ENCODE peak calls at places on chromosome 15, in five cellular contexts. B is DND-41, H is psoas muscle, R is MM.1S, U is lung. M is an unnamed sample. For H3K4me1, the result is how much of the 10 kb centered on the place peaks cover.

GRCh38 chr15:72536506-72536905 is 62.4 kb downstream of the ARIH1 start:
- DNase-seq in H (no peak), B (peak), R (no peak), U (no peak), M (no peak)

GRCh38 chr15:58987036-58987435 is 427 bp upstream of the RNF111 start:
- DNase-seq in B (no peak), R (peak), H (no peak), U (no peak), M (no peak)

GRCh38 chr15:32716960-32717289 is 879 bp upstream of the GREM1 start:
- DNase-seq in R (no peak), B (no peak), H (no peak), U (no peak), M (no peak)

GRCh38 chr15:72344602-72345001 is 24.6 kb upstream of the CELF6 start:
- DNase-seq in U (no peak), R (no peak), H (no peak), B (no peak), M (no peak)

GRCh38 chr15:87267798-87268197 is 988.7 kb downstream of the NTRK3 start:
- DNase-seq in U (no peak), R (no peak), H (no peak), B (no peak), M (no peak)

GRCh38 chr15:63896336-63897115 is 62.8 kb upstream of the HERC1 start:
- DNase-seq in B (no peak), H (peak), R (peak), U (peak), M (no peak)

GRCh38 chr15:22973286-22973685 is 6.9 kb downstream of the CYFIP1 start:
- DNase-seq in B (no peak), R (peak), H (no peak), U (no peak), M (no peak)

GRCh38 chr15:68783226-68784054 is 37.3 kb downstream of the ANP32A start:
- DNase-seq in U (no peak), B (peak), R (peak), H (peak), M (peak)

GRCh38 chr15:92807971-92808571 is 92.1 kb upstream of the CHD2 start:
- DNase-seq in U (no peak), H (no peak), B (peak), R (no peak), M (no peak)

GRCh38 chr15:43867096-43867495 is 40.3 kb downstream of the WDR76 start:
- DNase-seq in B (no peak), R (no peak), H (no peak), U (no peak), M (no peak)

GRCh38 chr15:55742927-55743614 is at the start of gene PRTG:
- DNase-seq in U (peak), R (no peak), H (peak), B (no peak), M (no peak)

GRCh38 chr15:43775411-43775965 is 1.3 kb downstream of the ELL3 start:
- DNase-seq in H (peak), B (no peak), R (no peak), U (peak), M (no peak)

GRCh38 chr15:72358532-72359180 is 17.2 kb downstream of the HEXA start:
- DNase-seq in B (no peak), R (no peak), U (peak), H (peak), M (no peak)

GRCh38 chr15:53982281-53982680 is 4.0 kb downstream of the UNC13C start:
- DNase-seq in B (no peak), R (no peak), H (no peak), U (no peak), M (no peak)

GRCh38 chr15:92520914-92521623 is 127.4 kb downstream of the ST8SIA2 start:
- DNase-seq in U (no peak), R (no peak), H (no peak), B (no peak), M (no peak)

GRCh38 chr15:58369261-58369699 is 62.5 kb upstream of the LIPC start:
- DNase-seq in R (no peak), U (no peak), H (no peak), B (peak), M (no peak)

DNA sequence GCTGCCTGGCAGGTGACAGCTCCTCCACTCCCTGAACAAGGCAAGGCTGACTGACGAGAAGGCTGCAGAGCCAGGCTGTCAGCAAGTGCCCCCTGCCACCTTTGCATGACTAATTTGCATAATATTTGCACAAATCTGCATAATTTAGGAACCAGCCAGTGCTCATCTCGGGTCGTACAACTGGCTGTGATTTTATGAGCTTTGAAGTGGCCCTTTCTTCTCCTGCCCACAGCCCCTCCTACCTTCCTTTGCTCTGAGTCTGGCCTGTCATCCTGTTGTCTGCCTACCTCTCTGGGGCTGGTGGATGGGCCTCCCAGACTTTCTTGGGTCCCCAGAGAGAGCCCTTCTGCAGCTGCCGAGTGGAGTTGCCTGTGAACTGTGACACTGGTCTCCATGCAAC is 58.9 kb downstream of the LINGO1 start:
- DNase-seq in U (no peak), H (no peak), R (no peak), B (no peak), M (no peak)
- H3K4me3 ChIP-seq in U (no peak), H (no peak), R (no peak), B (no peak), M (no peak)

GRCh38 chr15:76401285-76401684 is 64.7 kb downstream of the ISL2 start:
- DNase-seq in U (no peak), R (no peak), B (no peak), H (no peak), M (no peak)
- H3K4me1 ChIP-seq in U (under half), R (under half), B (under half), H (under half), M (under half)

GRCh38 chr15:42750306-42750705 is 13.4 kb upstream of the CDAN1 start:
- DNase-seq in U (no peak), B (no peak), R (no peak), H (no peak), M (no peak)
- H3K4me3 ChIP-seq in U (no peak), B (no peak), R (no peak), H (no peak), M (no peak)

GRCh38 chr15:25862087-25862468 is 1.0 kb downstream of the ATP10A start:
- DNase-seq in U (no peak), H (no peak), R (no peak), B (no peak), M (no peak)

GRCh38 chr15:25860885-25861866 is 2.0 kb downstream of the ATP10A start:
- DNase-seq in H (no peak), U (no peak), R (no peak), B (no peak), M (no peak)

GRCh38 chr15:25863968-25864580 is 947 bp upstream of the ATP10A start:
- DNase-seq in B (no peak), H (no peak), R (no peak), U (no peak), M (no peak)

GRCh38 chr15:25863067-25863967 is at the start of gene ATP10A:
- DNase-seq in U (no peak), H (peak), B (no peak), R (no peak), M (no peak)

DNA sequence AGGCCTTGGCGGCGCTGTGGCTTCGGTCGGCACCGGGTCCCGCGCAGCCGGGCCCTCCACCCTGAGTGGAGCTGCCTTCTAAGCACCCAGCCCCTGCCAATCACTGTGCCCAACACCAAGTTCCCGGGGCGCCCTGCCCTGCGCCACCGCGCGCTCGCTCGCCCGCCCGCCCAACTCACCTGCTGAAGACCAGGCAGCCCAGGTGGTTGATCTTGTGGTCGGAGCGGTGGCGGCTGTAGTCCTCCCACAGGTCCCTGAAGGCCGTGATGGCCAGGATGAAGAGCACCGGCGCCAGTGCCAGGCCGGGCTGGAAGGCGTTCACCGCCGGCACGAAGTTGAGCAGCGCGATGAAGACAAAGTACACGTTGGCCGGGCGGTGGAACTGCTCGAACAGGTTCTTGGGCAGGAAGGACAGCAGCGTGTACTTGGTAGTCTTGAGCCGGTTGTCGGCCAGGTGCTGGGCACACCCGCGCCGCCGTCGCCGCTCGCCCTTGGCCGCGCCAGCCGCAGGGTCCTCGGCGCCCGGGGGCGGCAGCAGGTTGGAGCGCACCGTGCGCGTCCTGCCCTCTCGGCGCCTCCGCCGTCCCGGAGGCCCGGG is 559 bp downstream of the ATP10A start:
- DNase-seq in R (no peak), U (peak), H (no peak), B (no peak), M (peak)
- H3K4me1 ChIP-seq in R (under half), U (under half), H (under half), B (under half), M (under half)

GRCh38 chr15:90884719-90885431 is 571 bp downstream of the FES start:
- DNase-seq in B (no peak), U (no peak), R (no peak), H (no peak), M (no peak)
- H3K4me3 ChIP-seq in B (no peak), U (peak), R (no peak), H (peak), M (no peak)

GRCh38 chr15:99993262-99993661 is 260.0 kb upstream of the LYSMD4 start:
- DNase-seq in R (no peak), B (no peak), H (no peak), U (no peak), M (no peak)
- H3K4me1 ChIP-seq in R (under half), B (under half), H (under half), U (under half), M (under half)

GRCh38 chr15:70557506-70558258 is 205.7 kb downstream of the UACA start:
- DNase-seq in R (no peak), H (no peak), U (no peak), B (no peak), M (no peak)

GRCh38 chr15:70559840-70560239 is 203.5 kb downstream of the UACA start:
- DNase-seq in R (no peak), B (no peak), H (no peak), U (no peak), M (no peak)

GRCh38 chr15:70559223-70559823 is 204.0 kb downstream of the UACA start:
- DNase-seq in B (peak), H (peak), R (no peak), U (peak), M (peak)

GRCh38 chr15:70556804-70557203 is 206.6 kb downstream of the UACA start:
- DNase-seq in H (no peak), U (no peak), R (no peak), B (no peak), M (no peak)

GRCh38 chr15:70558406-70559222 is 204.7 kb downstream of the UACA start:
- DNase-seq in U (no peak), H (no peak), B (no peak), R (no peak), M (peak)
- H3K4me3 ChIP-seq in U (no peak), H (no peak), B (no peak), R (no peak), M (peak)

DNA sequence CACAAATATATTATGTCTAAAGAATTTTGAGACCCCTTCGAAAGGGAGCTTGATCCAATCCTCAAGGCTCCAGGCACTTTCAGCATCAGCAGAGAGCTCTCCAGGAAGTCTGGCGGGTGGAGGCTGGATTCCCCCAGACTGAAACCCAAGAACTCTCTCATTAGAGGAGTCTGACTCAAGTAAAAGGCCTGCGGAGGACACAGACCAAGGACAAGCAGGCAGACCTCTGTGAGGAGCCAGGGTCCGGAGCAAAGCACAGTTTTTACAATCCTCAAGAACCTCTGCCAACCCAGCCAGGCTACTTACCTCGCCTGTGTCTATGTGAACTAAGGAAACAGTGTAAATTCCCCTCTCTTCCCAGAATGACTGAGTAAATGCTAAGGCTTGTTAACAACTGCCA is 86.2 kb downstream of the FBN1 start:
- DNase-seq in H (peak), B (no peak), R (no peak), U (no peak), M (no peak)
- H3K4me1 ChIP-seq in H (under half), B (under half), R (under half), U (under half), M (under half)

DNA sequence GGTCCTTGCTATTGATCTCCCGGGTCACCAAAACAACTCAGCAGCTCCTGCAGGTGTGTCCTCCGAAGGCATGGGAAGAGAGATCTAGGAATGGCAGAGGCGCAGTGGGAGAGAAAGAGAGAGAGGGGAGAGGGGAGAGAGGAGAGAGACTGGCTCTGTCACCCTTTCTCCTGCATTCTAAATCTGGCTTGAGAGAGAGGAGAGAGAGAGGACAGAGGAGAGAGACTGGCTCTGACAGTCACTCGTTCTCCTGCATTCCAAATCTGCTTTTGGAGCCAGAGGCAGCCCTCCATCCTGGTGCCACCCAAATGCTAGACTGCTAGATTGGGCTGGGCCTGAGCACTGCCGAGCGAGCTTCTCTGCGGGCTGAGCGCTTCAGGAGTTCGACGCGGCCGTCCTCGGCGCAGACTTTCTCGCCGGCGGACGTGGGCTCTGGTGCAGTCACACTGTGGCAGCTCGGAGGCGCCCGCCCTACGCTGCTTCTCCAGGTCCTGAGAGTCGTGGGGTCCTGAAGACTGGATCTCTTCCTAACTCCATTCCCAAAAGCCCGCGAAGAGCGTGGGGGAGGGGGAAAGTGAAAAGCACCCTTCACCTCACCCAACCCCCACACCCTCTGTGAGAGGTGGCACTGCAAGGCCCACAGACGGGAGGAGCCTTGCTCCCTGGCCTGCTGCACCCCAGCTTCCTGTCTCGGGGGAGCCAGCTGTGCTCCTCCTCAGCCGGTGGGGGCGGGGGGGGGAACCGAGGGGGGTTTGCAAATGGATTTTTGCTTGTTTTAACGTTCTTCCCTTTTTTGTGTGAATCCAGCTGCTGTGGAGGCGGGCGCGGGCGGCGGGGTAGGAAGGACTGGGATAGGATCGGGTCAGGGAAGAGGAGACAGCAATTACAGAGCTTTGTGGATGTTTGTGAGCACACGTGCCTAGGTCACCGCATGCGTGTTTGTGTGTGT is 222.3 kb downstream of the MEIS2 start:
- DNase-seq in U (no peak), B (no peak), H (no peak), R (no peak), M (no peak)
- H3K4me3 ChIP-seq in U (no peak), B (no peak), H (peak), R (peak), M (no peak)

GRCh38 chr15:90598053-90598577 is 68.4 kb downstream of the CRTC3 start:
- DNase-seq in H (peak), R (no peak), B (no peak), U (peak), M (no peak)
- H3K4me1 ChIP-seq in H (under half), R (under half), B (under half), U (under half), M (half or more)